ENCODE peak calls at places on chromosomes 16 and 17, in six cellular contexts. M is GM19239; C is prostate gland; N is activated CD4-positive, alpha-beta T cell treated with anti-CD3 and anti-CD28 coated beads for 36 hours; D is T-cell; X is D721Med. B is an unnamed sample.

GRCh38 chr17:42227849-42228696 is 33.8 kb upstream of the GHDC start:
- DNase-seq in M (no peak), C (no peak), N (no peak), D (no peak), X (no peak), B (no peak)

GRCh38 chr17:7204828-7205461 is 14.7 kb downstream of the DLG4 start:
- DNase-seq in M (peak; percentile 99), C (no peak), N (peak; percentile 95), D (peak; percentile 99), X (peak; percentile 98), B (peak; percentile 56)

GRCh38 chr16:88442811-88443576 is 10.1 kb upstream of the ZFPM1 start:
- DNase-seq in M (peak; percentile 99), C (peak; percentile 65), N (peak; percentile 89), D (peak; percentile 78), X (peak; percentile 81), B (no peak)

GRCh38 chr16:30797670-30798309 is 10.8 kb upstream of the ZNF629 start:
- DNase-seq in M (no peak), C (no peak), N (no peak), D (no peak), X (no peak), B (no peak)

GRCh38 chr17:50429793-50430192 is 3.8 kb downstream of the ACSF2 start:
- DNase-seq in M (no peak), C (no peak), N (no peak), D (no peak), X (no peak), B (no peak)

GRCh38 chr17:10806863-10807262 is 3.0 kb upstream of the TMEM238L start:
- DNase-seq in M (no peak), C (no peak), N (no peak), D (no peak), X (no peak), B (no peak)

GRCh38 chr17:8720596-8720995 is 24.0 kb downstream of the CCDC42 start:
- DNase-seq in M (no peak), C (no peak), N (no peak), D (no peak), X (no peak), B (no peak)

GRCh38 chr17:69960755-69961154 is 114.3 kb upstream of the KCNJ16 start:
- DNase-seq in M (no peak), C (peak; percentile 25), N (no peak), D (no peak), X (no peak), B (no peak)

GRCh38 chr16:87966685-87967185 is 15.5 kb downstream of the BANP start:
- DNase-seq in M (no peak), C (peak; percentile 58), N (no peak), D (no peak), X (no peak), B (no peak)

GRCh38 chr16:88456356-88457292 is 3.5 kb downstream of the ZFPM1 start:
- DNase-seq in M (no peak), C (no peak), N (peak; percentile 86), D (no peak), X (no peak), B (no peak)

GRCh38 chr17:17227608-17228520 is 9.1 kb downstream of the FLCN start:
- DNase-seq in M (no peak), C (peak; percentile 70), N (no peak), D (no peak), X (no peak), B (no peak)

B was measured in thoracic aorta.